ENCODE peak calls at places on chromosomes 7 and 10, in eight cellular contexts. M is CD8-positive, alpha-beta T cell; N is NCI-H1092 treated with DMSO at 0.1 percent for 48 hours; K is NCI-H69; Y is BJ; J is cardiac muscle cell; R is GM04503; C is activated CD8-positive, alpha-beta T cell treated with anti-CD3 and anti-CD28 coated beads, Interleukin-2, amount 10 ng/mL, durations not matched to agents 7 days and 5 days. I is an unnamed sample.
A peak's percentile ranks its signal among the peaks of the same experiment; 100 is the strongest.

GRCh38 chr7:108263364-108263951 is 133.3 kb upstream of the LAMB4 start:
- DNase-seq in M (no peak), Y (no peak), K (peak; percentile 88), R (no peak), J (no peak), C (no peak), N (peak; percentile 99), I (no peak)

GRCh38 chr10:63467833-63468232 is 2.1 kb upstream of the JMJD1C start:
- DNase-seq in M (no peak), N (no peak), J (peak; percentile 29), Y (no peak), K (peak; percentile 36), C (no peak), R (no peak), I (no peak)

GRCh38 chr7:36227223-36227622 is 74.2 kb downstream of the EEPD1 start:
- DNase-seq in C (no peak), Y (peak; percentile 73), J (peak; percentile 55), M (no peak), R (peak; percentile 93), N (no peak), K (no peak), I (no peak)

GRCh38 chr7:130888017-130888371 is 154.0 kb upstream of the KLF14 start:
- DNase-seq in R (no peak), N (no peak), Y (no peak), K (no peak), M (no peak), C (no peak), J (peak; percentile 48), I (no peak)

GRCh38 chr10:71790749-71791440 is 17.6 kb upstream of the VSIR start:
- DNase-seq in K (no peak), N (no peak), M (no peak), C (peak; percentile 57), Y (no peak), J (no peak), R (no peak), I (no peak)

GRCh38 chr10:89327803-89328441 is at the start of gene IFIT3:
- DNase-seq in K (peak; percentile 15), M (no peak), J (peak; percentile 97), N (no peak), C (peak; percentile 48), R (peak; percentile 82), Y (peak; percentile 86), I (peak; percentile 42)

GRCh38 chr10:88537337-88537736 is 45.8 kb downstream of the RNLS start:
- DNase-seq in R (no peak), Y (no peak), M (no peak), C (no peak), N (no peak), K (no peak), J (peak; percentile 42), I (no peak)

GRCh38 chr10:4693967-4694366 is 132.0 kb upstream of the AKR1E2 start:
- DNase-seq in R (no peak), K (no peak), J (no peak), M (no peak), N (no peak), Y (no peak), C (no peak), I (no peak)

GRCh38 chr7:149205690-149206381 is 10.5 kb downstream of the ZNF282 start:
- DNase-seq in J (no peak), N (no peak), M (no peak), R (no peak), C (no peak), K (no peak), Y (no peak), I (no peak)